ENCODE peak calls at places on chromosomes 4 and X, in six cellular contexts. F, H, V, T, W and L are unnamed samples.

GRCh38 chrX:135707880-135708279 is 5.6 kb upstream of the CT45A1 start:
- DNase-seq in W (peak), H (no peak), V (no peak), F (peak), T (no peak), L (no peak)

GRCh38 chr4:111323496-111323895 is 700.6 kb upstream of the PITX2 start:
- DNase-seq in W (no peak), T (no peak), V (no peak), F (no peak), H (peak), L (peak)

GRCh38 chr4:143215873-143216272 is 31.2 kb downstream of the USP38 start:
- DNase-seq in W (no peak), T (peak), H (peak), F (no peak), V (no peak), L (peak)

GRCh38 chr4:107122736-107123135 is 86.6 kb upstream of the DKK2 start:
- DNase-seq in H (no peak), F (no peak), T (no peak), V (no peak), W (no peak), L (no peak)

GRCh38 chr4:140133576-140133975 is 20.4 kb downstream of the MAML3 start:
- DNase-seq in V (no peak), H (peak), T (peak), F (no peak), W (no peak), L (peak)

GRCh38 chr4:41594439-41594838 is 56.5 kb downstream of the LIMCH1 start:
- DNase-seq in H (no peak), V (no peak), W (no peak), F (no peak), T (no peak), L (no peak)

GRCh38 chrX:46376246-46376885 is 168.9 kb downstream of the ZNF674 start:
- DNase-seq in W (no peak), T (peak), F (peak), V (peak), H (peak), L (peak)

GRCh38 chrX:148867596-148867995 is 367.2 kb downstream of the AFF2 start:
- DNase-seq in W (no peak), H (no peak), T (peak), V (no peak), F (no peak), L (no peak)

GRCh38 chr4:94934864-94935263 is 177.1 kb downstream of the BMPR1B start:
- DNase-seq in V (no peak), H (peak), W (no peak), F (no peak), T (no peak), L (no peak)

GRCh38 chr4:139668658-139669201 is 3.1 kb downstream of the MGST2 start:
- DNase-seq in F (no peak), V (no peak), H (no peak), T (no peak), W (no peak), L (no peak)

GRCh38 chr4:151395873-151396272 is 13.1 kb upstream of the FHIP1A start:
- DNase-seq in W (no peak), H (no peak), T (no peak), V (no peak), F (no peak), L (no peak)
- H3K14ac ChIP-seq in W (no peak), H (no peak), T (no peak), V (no peak), F (no peak), L (no peak)

GRCh38 chr4:81905966-81906365 is 434.3 kb upstream of the RASGEF1B start:
- DNase-seq in H (no peak), W (no peak), T (no peak), F (no peak), V (no peak), L (no peak)

GRCh38 chr4:81912420-81912819 is 440.7 kb upstream of the RASGEF1B start:
- DNase-seq in V (no peak), H (no peak), W (no peak), F (no peak), T (no peak), L (no peak)

DNA sequence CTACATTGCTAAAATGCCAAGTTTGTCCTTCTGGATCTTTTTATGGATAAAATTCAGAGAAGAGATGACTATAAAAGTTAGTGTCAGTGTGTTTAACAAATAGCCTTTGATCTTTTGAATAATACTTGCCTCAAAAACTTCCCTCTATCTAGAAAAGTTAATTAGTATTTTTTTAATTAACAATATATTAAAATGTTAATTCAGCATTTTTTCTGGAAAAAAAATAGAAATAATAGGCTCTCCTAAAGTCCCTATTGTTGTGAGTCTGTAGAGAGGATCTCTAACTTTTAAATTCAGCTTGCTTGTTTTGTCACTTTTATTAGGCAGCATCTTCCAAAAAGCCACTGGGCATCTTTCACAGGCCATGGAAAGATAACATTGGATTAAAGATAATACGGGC is 435.2 kb upstream of the RASGEF1B start:
- DNase-seq in F (no peak), T (no peak), H (no peak), V (no peak), W (no peak), L (no peak)
- H2AK5ac ChIP-seq in F (no peak), T (no peak), H (no peak), V (no peak), W (no peak), L (peak)

DNA sequence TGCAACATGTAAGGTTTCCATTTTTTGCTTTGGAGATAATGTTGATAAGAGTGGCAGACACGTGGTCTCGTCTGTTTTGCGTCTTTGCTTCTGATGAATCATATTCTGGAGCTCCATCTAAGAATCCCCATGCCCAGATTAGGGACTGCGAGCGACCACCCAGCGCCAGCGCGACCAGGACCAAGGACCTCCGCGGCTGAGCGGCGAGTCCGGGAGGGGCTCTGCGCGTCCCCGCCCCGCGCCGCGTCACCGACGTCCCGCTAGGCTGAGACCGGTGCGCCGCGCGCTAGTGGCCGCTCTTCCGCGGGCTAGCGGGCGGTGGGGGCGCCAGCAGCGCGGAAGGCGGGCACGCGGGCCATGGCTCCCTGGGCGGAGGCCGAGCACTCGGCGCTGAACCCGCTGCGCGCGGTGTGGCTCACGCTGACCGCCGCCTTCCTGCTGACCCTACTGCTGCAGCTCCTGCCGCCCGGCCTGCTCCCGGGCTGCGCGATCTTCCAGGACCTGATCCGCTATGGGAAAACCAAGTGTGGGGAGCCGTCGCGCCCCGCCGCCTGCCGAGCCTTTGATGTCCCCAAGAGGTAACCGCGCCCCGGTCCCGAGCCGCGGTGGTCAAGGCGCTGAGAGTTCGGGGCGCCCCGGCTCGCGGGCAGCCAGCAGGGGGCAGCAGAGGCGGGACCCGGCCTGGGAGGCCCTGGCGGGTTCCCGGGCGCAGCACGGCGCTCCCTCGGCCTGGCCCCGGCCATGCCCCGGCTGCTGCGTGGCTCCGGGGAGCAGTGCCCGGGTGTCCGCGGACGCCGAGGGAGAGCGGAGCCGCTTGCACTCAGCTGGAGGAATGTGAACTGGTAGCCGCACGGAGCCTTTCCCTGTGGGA is at the start of gene SRD5A3:
- DNase-seq in H (peak), V (peak), T (peak), F (peak), W (peak), L (peak)
- H4K8ac ChIP-seq in H (peak), V (no peak), T (peak), F (no peak), W (peak), L (peak)

GRCh38 chrX:29348288-29348687 is 761.0 kb downstream of the IL1RAPL1 start:
- DNase-seq in V (no peak), H (peak), F (no peak), W (no peak), T (no peak), L (no peak)
- H3K14ac ChIP-seq in V (no peak), H (no peak), F (no peak), W (no peak), T (no peak), L (no peak)

DNA sequence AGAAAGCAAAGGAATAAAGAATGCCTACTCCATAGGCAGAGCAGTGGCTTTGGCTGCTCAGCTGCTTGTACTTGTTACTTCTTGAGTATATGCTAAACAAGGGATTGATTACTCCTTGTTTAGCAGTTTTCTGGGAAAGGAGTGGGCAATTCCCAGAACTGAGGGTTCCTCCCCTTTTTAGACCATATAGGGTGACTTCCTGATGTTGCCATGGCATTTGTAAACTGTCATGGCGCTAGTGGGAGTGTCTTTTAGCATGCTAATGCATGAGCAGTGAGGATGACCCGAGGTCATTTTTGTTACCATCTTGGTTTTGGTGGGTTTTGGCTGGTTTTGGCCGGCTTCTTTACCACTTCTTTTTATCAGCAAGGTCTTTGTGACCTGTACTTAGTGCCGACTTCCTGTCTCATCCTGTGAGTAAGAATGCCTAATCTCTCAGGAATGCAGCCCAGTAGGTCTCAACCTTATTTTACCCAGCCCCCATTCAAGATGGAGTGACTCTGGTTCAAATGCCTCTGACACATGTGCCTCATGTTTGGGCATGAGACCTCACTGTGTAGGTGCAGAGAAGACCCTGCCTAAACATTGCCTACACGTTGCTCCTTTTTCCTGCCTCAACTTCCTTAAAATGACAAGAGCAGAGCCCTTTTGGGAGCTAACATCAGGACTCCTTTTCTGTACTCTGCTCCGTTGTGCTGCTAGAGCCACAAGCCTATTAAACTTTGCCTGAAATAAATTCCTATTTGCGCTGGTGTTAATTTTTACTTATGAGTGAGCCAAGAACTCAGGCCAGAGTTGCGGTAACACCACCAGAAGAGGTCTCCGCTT is 21.0 kb upstream of the UBA6 start:
- DNase-seq in T (peak), V (no peak), F (peak), H (peak), W (no peak), L (peak)
- H2AK5ac ChIP-seq in T (no peak), V (no peak), F (no peak), H (peak), W (no peak), L (no peak)

GRCh38 chrX:132433001-132433400 is 55.8 kb downstream of the MBNL3 start:
- DNase-seq in V (no peak), H (no peak), T (peak), F (peak), W (no peak), L (no peak)

GRCh38 chrX:132433551-132433950 is 55.3 kb downstream of the MBNL3 start:
- DNase-seq in H (no peak), F (no peak), W (no peak), T (no peak), V (no peak), L (no peak)

GRCh38 chrX:132435222-132435621 is 53.6 kb downstream of the MBNL3 start:
- DNase-seq in V (no peak), H (no peak), W (no peak), F (no peak), T (no peak), L (peak)
- H4K8ac ChIP-seq in V (no peak), H (no peak), W (no peak), F (no peak), T (no peak), L (no peak)